ENCODE peak calls at places on chromosomes 3 and 15, in eight cellular contexts. One of them, this sample, is unnamed.

GRCh38 chr3:1228289-1228688 is 135.5 kb downstream of the CNTN6 start:
- DNase-seq in heart left ventricle: no peak
- DNase-seq in A673: no peak
- DNase-seq in NB4: no peak
- DNase-seq in lower leg skin: no peak
- DNase-seq in endodermal cell: no peak
- DNase-seq in lower lobe of right lung: no peak
- DNase-seq in hepatocyte: no peak
- DNase-seq in this sample: no peak

GRCh38 chr3:188546835-188547670 is 393.1 kb downstream of the LPP start:
- DNase-seq in hepatocyte: peak
- DNase-seq in lower lobe of right lung: no peak
- DNase-seq in lower leg skin: no peak
- DNase-seq in endodermal cell: no peak
- DNase-seq in heart left ventricle: no peak
- DNase-seq in NB4: no peak
- DNase-seq in A673: peak
- DNase-seq in this sample: peak

GRCh38 chr3:149808209-149808829 is 4.7 kb upstream of the RNF13 start:
- DNase-seq in NB4: peak
- DNase-seq in lower leg skin: peak
- DNase-seq in heart left ventricle: peak
- DNase-seq in lower lobe of right lung: peak
- DNase-seq in A673: peak
- DNase-seq in hepatocyte: peak
- DNase-seq in endodermal cell: peak
- DNase-seq in this sample: peak

GRCh38 chr3:107412376-107412775 is 35.1 kb downstream of the CCDC54 start:
- DNase-seq in NB4: no peak
- DNase-seq in endodermal cell: no peak
- DNase-seq in heart left ventricle: no peak
- DNase-seq in lower leg skin: no peak
- DNase-seq in hepatocyte: no peak
- DNase-seq in A673: no peak
- DNase-seq in lower lobe of right lung: no peak
- DNase-seq in this sample: no peak

GRCh38 chr15:80419546-80419945 is 15.4 kb downstream of the ARNT2 start:
- DNase-seq in endodermal cell: no peak
- DNase-seq in A673: no peak
- DNase-seq in hepatocyte: no peak
- DNase-seq in lower lobe of right lung: no peak
- DNase-seq in NB4: no peak
- DNase-seq in lower leg skin: no peak
- DNase-seq in heart left ventricle: no peak
- DNase-seq in this sample: peak

GRCh38 chr15:54803139-54803808 is 393.5 kb downstream of the RSL24D1 start:
- DNase-seq in endodermal cell: no peak
- DNase-seq in NB4: peak
- DNase-seq in lower lobe of right lung: no peak
- DNase-seq in heart left ventricle: no peak
- DNase-seq in hepatocyte: no peak
- DNase-seq in lower leg skin: no peak
- DNase-seq in A673: no peak
- DNase-seq in this sample: no peak

GRCh38 chr15:74635228-74635627 is 19.6 kb downstream of the CLK3 start:
- DNase-seq in endodermal cell: peak
- DNase-seq in NB4: peak
- DNase-seq in lower leg skin: no peak
- DNase-seq in A673: peak
- DNase-seq in hepatocyte: peak
- DNase-seq in heart left ventricle: no peak
- DNase-seq in lower lobe of right lung: peak
- DNase-seq in this sample: peak

GRCh38 chr3:44883213-44883955 is 9.0 kb downstream of the TGM4 start:
- DNase-seq in NB4: peak
- DNase-seq in heart left ventricle: no peak
- DNase-seq in lower leg skin: no peak
- DNase-seq in lower lobe of right lung: no peak
- DNase-seq in endodermal cell: peak
- DNase-seq in hepatocyte: no peak
- DNase-seq in A673: no peak
- DNase-seq in this sample: no peak

GRCh38 chr3:134060561-134061385 is 31.0 kb upstream of the SLCO2A1 start:
- DNase-seq in hepatocyte: no peak
- DNase-seq in endodermal cell: peak
- DNase-seq in lower leg skin: peak
- DNase-seq in NB4: no peak
- DNase-seq in heart left ventricle: no peak
- DNase-seq in A673: no peak
- DNase-seq in lower lobe of right lung: no peak
- DNase-seq in this sample: no peak

GRCh38 chr3:110180733-110181132 is 843.4 kb upstream of the DPPA4 start:
- DNase-seq in A673: no peak
- DNase-seq in heart left ventricle: no peak
- DNase-seq in NB4: no peak
- DNase-seq in endodermal cell: no peak
- DNase-seq in lower leg skin: no peak
- DNase-seq in lower lobe of right lung: no peak
- DNase-seq in hepatocyte: no peak
- DNase-seq in this sample: peak

GRCh38 chr3:73141531-73141930 is 80.1 kb downstream of the EBLN2 start:
- DNase-seq in endodermal cell: no peak
- DNase-seq in A673: peak
- DNase-seq in hepatocyte: no peak
- DNase-seq in heart left ventricle: no peak
- DNase-seq in lower lobe of right lung: no peak
- DNase-seq in lower leg skin: no peak
- DNase-seq in NB4: no peak
- DNase-seq in this sample: no peak

GRCh38 chr3:38636881-38637280 is 12.6 kb downstream of the SCN5A start:
- DNase-seq in endodermal cell: no peak
- DNase-seq in A673: no peak
- DNase-seq in hepatocyte: no peak
- DNase-seq in NB4: no peak
- DNase-seq in heart left ventricle: no peak
- DNase-seq in lower leg skin: no peak
- DNase-seq in lower lobe of right lung: no peak
- DNase-seq in this sample: no peak

GRCh38 chr3:52056521-52056967 is at the start of gene DUSP7:
- DNase-seq in lower leg skin: peak
- DNase-seq in heart left ventricle: peak
- DNase-seq in hepatocyte: peak
- DNase-seq in endodermal cell: peak
- DNase-seq in lower lobe of right lung: peak
- DNase-seq in A673: peak
- DNase-seq in NB4: peak
- DNase-seq in this sample: peak

GRCh38 chr3:53198256-53198977 is 37.4 kb downstream of the PRKCD start:
- DNase-seq in lower lobe of right lung: no peak
- DNase-seq in heart left ventricle: no peak
- DNase-seq in hepatocyte: no peak
- DNase-seq in A673: no peak
- DNase-seq in NB4: no peak
- DNase-seq in endodermal cell: peak
- DNase-seq in lower leg skin: no peak
- DNase-seq in this sample: no peak

GRCh38 chr3:11847607-11848006 is 922 bp upstream of the TAMM41 start:
- DNase-seq in NB4: no peak
- DNase-seq in lower leg skin: no peak
- DNase-seq in lower lobe of right lung: no peak
- DNase-seq in endodermal cell: peak
- DNase-seq in A673: no peak
- DNase-seq in heart left ventricle: no peak
- DNase-seq in hepatocyte: no peak
- DNase-seq in this sample: no peak

GRCh38 chr3:113695818-113696645 is at the start of gene USF3:
- DNase-seq in hepatocyte: peak
- DNase-seq in heart left ventricle: peak
- DNase-seq in endodermal cell: peak
- DNase-seq in lower leg skin: peak
- DNase-seq in A673: peak
- DNase-seq in lower lobe of right lung: peak
- DNase-seq in NB4: peak
- DNase-seq in this sample: peak

GRCh38 chr3:116483135-116483534 is 37.8 kb upstream of the LSAMP start:
- DNase-seq in A673: no peak
- DNase-seq in heart left ventricle: no peak
- DNase-seq in endodermal cell: no peak
- DNase-seq in lower leg skin: no peak
- DNase-seq in NB4: no peak
- DNase-seq in hepatocyte: no peak
- DNase-seq in lower lobe of right lung: no peak
- DNase-seq in this sample: no peak

GRCh38 chr15:60932051-60932915 is 296.8 kb downstream of the RORA start:
- DNase-seq in heart left ventricle: no peak
- DNase-seq in lower leg skin: peak
- DNase-seq in NB4: peak
- DNase-seq in endodermal cell: peak
- DNase-seq in A673: peak
- DNase-seq in hepatocyte: no peak
- DNase-seq in lower lobe of right lung: no peak
- DNase-seq in this sample: peak

GRCh38 chr3:119305271-119305670 is 11.1 kb downstream of the ARHGAP31 start:
- DNase-seq in hepatocyte: no peak
- DNase-seq in NB4: peak
- DNase-seq in A673: peak
- DNase-seq in lower lobe of right lung: no peak
- DNase-seq in lower leg skin: no peak
- DNase-seq in heart left ventricle: no peak
- DNase-seq in endodermal cell: peak
- DNase-seq in this sample: no peak

DNA sequence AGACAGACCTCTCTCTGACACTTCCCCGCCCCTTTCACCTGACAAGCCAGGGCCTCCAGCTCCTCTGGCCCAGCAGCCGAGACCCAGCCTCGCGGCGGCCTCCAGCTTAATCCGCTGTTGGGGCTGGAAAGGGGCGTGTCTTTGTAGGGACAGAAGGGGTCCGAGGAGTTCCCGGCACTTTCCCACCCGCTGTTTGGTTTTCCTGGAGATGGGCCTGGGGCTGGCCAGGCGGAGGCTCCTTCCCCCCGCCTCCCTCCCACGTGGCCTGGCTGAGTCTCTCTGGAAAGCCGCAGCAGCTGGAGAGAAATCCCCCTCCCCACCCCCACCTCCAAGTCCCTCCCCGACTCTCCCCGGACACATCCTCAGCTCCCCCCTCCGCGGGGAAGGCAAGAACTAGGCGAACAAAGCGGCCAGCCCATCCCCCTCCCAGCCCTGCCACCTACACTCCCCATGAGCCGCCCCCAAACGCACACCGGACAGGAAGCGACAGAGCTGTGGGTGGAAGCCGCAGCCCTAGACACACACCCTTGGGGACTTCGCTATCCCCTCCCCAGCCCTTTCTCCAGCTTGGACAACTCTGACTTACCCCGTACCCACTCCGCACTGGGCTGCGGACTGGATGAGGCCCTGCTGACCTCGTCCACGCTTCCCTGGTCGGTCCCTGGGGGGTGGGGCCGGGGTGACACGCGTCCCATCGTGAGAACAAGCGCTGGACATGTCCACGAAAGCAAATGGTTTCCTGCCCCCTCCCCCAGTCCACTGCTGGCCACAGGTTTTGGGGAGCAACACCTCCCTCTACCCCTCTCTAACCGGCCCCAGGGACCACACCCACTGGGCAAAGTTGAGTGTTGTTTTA is 1.2 kb downstream of the IGDCC4 start:
- DNase-seq in lower lobe of right lung: no peak
- DNase-seq in NB4: peak
- DNase-seq in A673: peak
- DNase-seq in endodermal cell: peak
- DNase-seq in hepatocyte: peak
- DNase-seq in heart left ventricle: no peak
- DNase-seq in lower leg skin: peak
- DNase-seq in this sample: peak
- H3K4me3 ChIP-seq in lower lobe of right lung: peak
- H3K4me3 ChIP-seq in NB4: peak
- H3K4me3 ChIP-seq in A673: peak
- H3K4me3 ChIP-seq in endodermal cell: peak
- H3K4me3 ChIP-seq in hepatocyte: peak
- H3K4me3 ChIP-seq in heart left ventricle: peak
- H3K4me3 ChIP-seq in lower leg skin: no peak
- H3K4me3 ChIP-seq in this sample: peak

GRCh38 chr15:88482263-88482662 is 14.8 kb downstream of the MRPS11 start:
- DNase-seq in heart left ventricle: no peak
- DNase-seq in lower leg skin: no peak
- DNase-seq in NB4: no peak
- DNase-seq in hepatocyte: no peak
- DNase-seq in endodermal cell: no peak
- DNase-seq in A673: no peak
- DNase-seq in lower lobe of right lung: no peak
- DNase-seq in this sample: no peak
- TF ChIP-seq CTCF in heart left ventricle: no peak
- TF ChIP-seq CTCF in lower leg skin: no peak
- TF ChIP-seq CTCF in NB4: no peak
- TF ChIP-seq CTCF in hepatocyte: no peak
- TF ChIP-seq CTCF in endodermal cell: no peak
- TF ChIP-seq CTCF in A673: no peak
- TF ChIP-seq CTCF in lower lobe of right lung: no peak
- TF ChIP-seq CTCF in this sample: no peak

GRCh38 chr15:70083946-70084345 is 13.8 kb downstream of the TLE3 start:
- DNase-seq in A673: no peak
- DNase-seq in heart left ventricle: no peak
- DNase-seq in lower lobe of right lung: no peak
- DNase-seq in hepatocyte: no peak
- DNase-seq in lower leg skin: no peak
- DNase-seq in endodermal cell: no peak
- DNase-seq in NB4: no peak
- DNase-seq in this sample: no peak
- H3K4me3 ChIP-seq in A673: no peak
- H3K4me3 ChIP-seq in heart left ventricle: no peak
- H3K4me3 ChIP-seq in lower lobe of right lung: no peak
- H3K4me3 ChIP-seq in hepatocyte: no peak
- H3K4me3 ChIP-seq in lower leg skin: no peak
- H3K4me3 ChIP-seq in endodermal cell: no peak
- H3K4me3 ChIP-seq in NB4: no peak
- H3K4me3 ChIP-seq in this sample: no peak

GRCh38 chr15:68580026-68580882 is 1.5 kb downstream of the CORO2B start:
- DNase-seq in NB4: no peak
- DNase-seq in heart left ventricle: no peak
- DNase-seq in hepatocyte: no peak
- DNase-seq in lower lobe of right lung: no peak
- DNase-seq in lower leg skin: no peak
- DNase-seq in A673: no peak
- DNase-seq in endodermal cell: no peak
- DNase-seq in this sample: no peak

GRCh38 chr15:68580883-68581155 is 2.0 kb downstream of the CORO2B start:
- DNase-seq in lower leg skin: no peak
- DNase-seq in hepatocyte: no peak
- DNase-seq in heart left ventricle: no peak
- DNase-seq in lower lobe of right lung: no peak
- DNase-seq in endodermal cell: no peak
- DNase-seq in A673: no peak
- DNase-seq in NB4: no peak
- DNase-seq in this sample: no peak

GRCh38 chr15:68578960-68579935 is at the start of gene CORO2B:
- DNase-seq in lower leg skin: no peak
- DNase-seq in heart left ventricle: no peak
- DNase-seq in hepatocyte: peak
- DNase-seq in NB4: peak
- DNase-seq in A673: peak
- DNase-seq in endodermal cell: peak
- DNase-seq in lower lobe of right lung: no peak
- DNase-seq in this sample: peak

GRCh38 chr15:68576253-68577236 is 2.2 kb upstream of the CORO2B start:
- DNase-seq in heart left ventricle: no peak
- DNase-seq in endodermal cell: no peak
- DNase-seq in lower leg skin: no peak
- DNase-seq in lower lobe of right lung: no peak
- DNase-seq in NB4: no peak
- DNase-seq in hepatocyte: no peak
- DNase-seq in A673: peak
- DNase-seq in this sample: no peak

GRCh38 chr15:68578175-68578959 is 426 bp upstream of the CORO2B start:
- DNase-seq in endodermal cell: peak
- DNase-seq in NB4: peak
- DNase-seq in heart left ventricle: peak
- DNase-seq in lower leg skin: peak
- DNase-seq in hepatocyte: peak
- DNase-seq in lower lobe of right lung: peak
- DNase-seq in A673: peak
- DNase-seq in this sample: peak
- TF ChIP-seq CTCF in endodermal cell: peak
- TF ChIP-seq CTCF in NB4: no peak
- TF ChIP-seq CTCF in heart left ventricle: peak
- TF ChIP-seq CTCF in lower leg skin: no peak
- TF ChIP-seq CTCF in hepatocyte: peak
- TF ChIP-seq CTCF in lower lobe of right lung: peak
- TF ChIP-seq CTCF in A673: peak
- TF ChIP-seq CTCF in this sample: peak

This sample was measured in astrocyte of the spinal cord.